ENCODE peak calls at places on chromosomes 11 and 22, in four cellular contexts. K is left cardiac atrium, V is colonic mucosa, A is PC-3. M is an unnamed sample.

GRCh38 chr11:84747871-84748270 is 879.3 kb downstream of the DLG2 start:
- DNase-seq in K (no peak), V (no peak), A (no peak), M (no peak)

GRCh38 chr22:46287873-46288751 is 8.6 kb upstream of the GTSE1 start:
- DNase-seq in K (peak; percentile 46), V (no peak), A (no peak), M (no peak)

GRCh38 chr11:68012843-68013610 is 2.9 kb downstream of the ALDH3B1 start:
- DNase-seq in K (no peak), V (no peak), A (peak; percentile 99), M (no peak)

GRCh38 chr22:41382098-41382578 is 396 bp downstream of the TEF start:
- DNase-seq in K (peak; percentile 77), V (peak; percentile 74), A (peak; percentile 25), M (peak; percentile 84)

GRCh38 chr11:17378655-17379054 is 9.8 kb downstream of the KCNJ11 start:
- DNase-seq in K (no peak), V (no peak), A (no peak), M (no peak)

GRCh38 chr22:32410459-32410858 is 1.6 kb downstream of the RTCB start:
- DNase-seq in K (no peak), V (no peak), A (peak; percentile 22), M (no peak)

GRCh38 chr11:106249857-106250256 is 172.4 kb downstream of the AASDHPPT start:
- DNase-seq in K (no peak), V (no peak), A (no peak), M (no peak)

GRCh38 chr11:2833938-2834892 is 51.4 kb downstream of the CDKN1C start:
- DNase-seq in K (no peak), V (no peak), A (no peak), M (no peak)

GRCh38 chr22:38238519-38239051 is 34.2 kb downstream of the TMEM184B start:
- DNase-seq in K (peak; percentile 56), V (no peak), A (peak; percentile 39), M (peak; percentile 61)

GRCh38 chr22:31085493-31085824 is 4.3 kb downstream of the SMTN start:
- DNase-seq in K (peak; percentile 60), V (peak; percentile 38), A (no peak), M (peak; percentile 53)

GRCh38 chr22:25953919-25954318 is 211.9 kb downstream of the MYO18B start:
- DNase-seq in K (no peak), V (no peak), A (no peak), M (no peak)

GRCh38 chr11:120651396-120651795 is 139.8 kb downstream of the GRIK4 start:
- DNase-seq in K (no peak), V (no peak), A (no peak), M (no peak)

GRCh38 chr11:3186166-3186953 is 21.2 kb upstream of the OSBPL5 start:
- DNase-seq in K (no peak), V (no peak), A (no peak), M (no peak)

GRCh38 chr11:119745112-119745511 is 16.1 kb upstream of the NECTIN1 start:
- DNase-seq in K (no peak), V (no peak), A (no peak), M (peak; percentile 3)

GRCh38 chr22:24976442-24977218 is 24.1 kb downstream of the KIAA1671 start:
- DNase-seq in K (no peak), V (no peak), A (no peak), M (no peak)

GRCh38 chr11:15976433-15977045 is 379.8 kb downstream of the SOX6 start:
- DNase-seq in K (no peak), V (no peak), A (no peak), M (no peak)

GRCh38 chr11:6670202-6670830 is 12.8 kb downstream of the MRPL17 start:
- DNase-seq in K (no peak), V (no peak), A (no peak), M (no peak)

GRCh38 chr22:16781764-16782329 is 43.4 kb downstream of the XKR3 start:
- DNase-seq in K (no peak), V (no peak), A (no peak), M (no peak)

M was measured in uterus.